ENCODE peak calls at places on chromosome 16, in ten cellular contexts. L, F, A, N, R, S, K, M, C and D are unnamed samples. For H3K4me1, the result is how much of the 10 kb centered on the place peaks cover.

GRCh38 chr16:82580293-82580900 is 46.4 kb upstream of the CDH13 start:
- DNase-seq in C (no peak), K (peak), A (no peak), R (no peak), M (peak), S (peak), F (peak), L (no peak), N (no peak), D (no peak)

GRCh38 chr16:89476379-89476778 is 14.0 kb downstream of the ANKRD11 start:
- DNase-seq in L (no peak), C (no peak), K (peak), M (no peak), R (no peak), A (no peak), N (no peak), F (no peak), S (no peak), D (no peak)

GRCh38 chr16:47311738-47312505 is 148.9 kb downstream of the ITFG1 start:
- DNase-seq in R (peak), M (no peak), F (no peak), S (peak), K (peak), N (no peak), A (no peak), C (no peak), L (no peak), D (no peak)

GRCh38 chr16:82231021-82231787 is 61.2 kb upstream of the MPHOSPH6 start:
- DNase-seq in S (no peak), C (no peak), R (no peak), A (no peak), K (no peak), N (no peak), F (no peak), L (no peak), M (no peak), D (no peak)

GRCh38 chr16:81530296-81530721 is 85.7 kb downstream of the CMIP start:
- DNase-seq in C (no peak), L (no peak), S (no peak), N (no peak), M (no peak), K (no peak), F (no peak), R (no peak), A (no peak), D (peak)

GRCh38 chr16:55367301-55367745 is 43.3 kb downstream of the IRX6 start:
- DNase-seq in L (no peak), K (no peak), F (no peak), C (no peak), R (no peak), S (no peak), M (no peak), A (no peak), N (no peak), D (no peak)

GRCh38 chr16:5516115-5516514 is 418.5 kb upstream of the EEF2KMT start:
- DNase-seq in R (no peak), M (no peak), K (no peak), C (no peak), F (no peak), S (no peak), L (no peak), A (no peak), N (no peak), D (no peak)

GRCh38 chr16:78105517-78105916 is 6.1 kb downstream of the WWOX start:
- DNase-seq in F (no peak), L (no peak), R (no peak), N (no peak), S (peak), A (no peak), M (no peak), K (no peak), C (no peak), D (no peak)

GRCh38 chr16:1990336-1991134 is 765 bp downstream of the SYNGR3 start:
- DNase-seq in L (no peak), S (no peak), C (peak), R (no peak), K (no peak), N (no peak), F (no peak), A (no peak), M (peak), D (peak)

GRCh38 chr16:50160495-50161164 is 7.5 kb downstream of the TENT4B start:
- DNase-seq in C (no peak), A (peak), L (no peak), F (no peak), R (peak), M (no peak), N (no peak), S (no peak), K (no peak), D (no peak)

GRCh38 chr16:66486773-66487579 is 59.9 kb downstream of the BEAN1 start:
- DNase-seq in R (peak), L (peak), A (no peak), F (no peak), C (no peak), S (peak), M (no peak), N (peak), K (peak), D (no peak)

GRCh38 chr16:89159850-89160354 is 11.6 kb upstream of the CDH15 start:
- DNase-seq in C (no peak), L (no peak), K (no peak), R (no peak), F (no peak), S (no peak), N (no peak), A (no peak), M (no peak), D (no peak)

GRCh38 chr16:63702981-63703590 is 1418.8 kb downstream of the CDH11 start:
- DNase-seq in K (no peak), N (no peak), A (no peak), S (no peak), L (no peak), F (no peak), C (no peak), R (no peak), M (peak), D (no peak)

GRCh38 chr16:81945665-81946064 is 65.6 kb downstream of the SDR42E1 start:
- DNase-seq in S (no peak), N (no peak), L (no peak), R (peak), F (no peak), K (no peak), C (no peak), M (no peak), A (no peak), D (no peak)

GRCh38 chr16:12157510-12158093 is 181.1 kb downstream of the SNX29 start:
- DNase-seq in A (no peak), F (no peak), K (no peak), S (no peak), C (no peak), M (peak), L (no peak), R (peak), N (no peak), D (peak)

GRCh38 chr16:30567160-30567990 is 4.1 kb downstream of the ZNF688 start:
- DNase-seq in L (no peak), N (no peak), K (no peak), F (no peak), A (no peak), R (peak), S (no peak), M (no peak), C (no peak), D (no peak)

GRCh38 chr16:58026139-58026704 is 668 bp downstream of the MMP15 start:
- DNase-seq in K (peak), M (no peak), L (peak), S (peak), C (peak), A (peak), R (peak), F (peak), N (peak), D (peak)

GRCh38 chr16:6725634-6726331 is 606.9 kb upstream of the RBFOX1 start:
- DNase-seq in A (no peak), R (no peak), C (no peak), N (no peak), F (no peak), L (no peak), S (no peak), M (no peak), K (no peak), D (no peak)

GRCh38 chr16:17379121-17379571 is 91.6 kb downstream of the XYLT1 start:
- DNase-seq in C (peak), A (peak), M (no peak), L (peak), S (no peak), N (peak), R (peak), K (no peak), F (no peak), D (no peak)

GRCh38 chr16:50195756-50196155 is 42.6 kb downstream of the TENT4B start:
- DNase-seq in F (no peak), M (no peak), A (no peak), K (no peak), R (peak), S (no peak), N (no peak), L (no peak), C (no peak), D (no peak)

GRCh38 chr16:27639588-27640276 is 89.8 kb downstream of the KATNIP start:
- DNase-seq in F (peak), M (peak), C (no peak), R (peak), A (no peak), K (no peak), S (no peak), N (no peak), L (no peak), D (no peak)

GRCh38 chr16:2150418-2151187 is 2.2 kb downstream of the RAB26 start:
- DNase-seq in R (peak), K (no peak), C (peak), N (no peak), L (no peak), S (no peak), A (no peak), M (peak), F (peak), D (peak)

GRCh38 chr16:12971216-12971615 is 69.8 kb downstream of the SHISA9 start:
- DNase-seq in F (peak), A (peak), C (no peak), M (no peak), R (no peak), L (no peak), S (peak), K (no peak), N (no peak), D (no peak)

GRCh38 chr16:80176114-80176513 is 364.7 kb upstream of the DYNLRB2 start:
- DNase-seq in L (no peak), R (no peak), M (no peak), K (no peak), N (no peak), S (no peak), A (no peak), C (no peak), F (no peak), D (no peak)

GRCh38 chr16:74169687-74170522 is 126.7 kb upstream of the PSMD7 start:
- DNase-seq in K (no peak), L (no peak), M (no peak), C (no peak), R (peak), N (no peak), S (no peak), A (no peak), F (no peak), D (no peak)

GRCh38 chr16:80948886-80949502 is 57.7 kb downstream of the CMC2 start:
- DNase-seq in L (peak), F (no peak), M (peak), R (peak), N (no peak), A (no peak), C (peak), K (no peak), S (peak), D (peak)

GRCh38 chr16:2090819-2091721 is 43.3 kb downstream of the TSC2 start:
- DNase-seq in F (no peak), L (no peak), M (no peak), S (peak), C (peak), R (no peak), A (peak), K (peak), N (no peak), D (no peak)

DNA sequence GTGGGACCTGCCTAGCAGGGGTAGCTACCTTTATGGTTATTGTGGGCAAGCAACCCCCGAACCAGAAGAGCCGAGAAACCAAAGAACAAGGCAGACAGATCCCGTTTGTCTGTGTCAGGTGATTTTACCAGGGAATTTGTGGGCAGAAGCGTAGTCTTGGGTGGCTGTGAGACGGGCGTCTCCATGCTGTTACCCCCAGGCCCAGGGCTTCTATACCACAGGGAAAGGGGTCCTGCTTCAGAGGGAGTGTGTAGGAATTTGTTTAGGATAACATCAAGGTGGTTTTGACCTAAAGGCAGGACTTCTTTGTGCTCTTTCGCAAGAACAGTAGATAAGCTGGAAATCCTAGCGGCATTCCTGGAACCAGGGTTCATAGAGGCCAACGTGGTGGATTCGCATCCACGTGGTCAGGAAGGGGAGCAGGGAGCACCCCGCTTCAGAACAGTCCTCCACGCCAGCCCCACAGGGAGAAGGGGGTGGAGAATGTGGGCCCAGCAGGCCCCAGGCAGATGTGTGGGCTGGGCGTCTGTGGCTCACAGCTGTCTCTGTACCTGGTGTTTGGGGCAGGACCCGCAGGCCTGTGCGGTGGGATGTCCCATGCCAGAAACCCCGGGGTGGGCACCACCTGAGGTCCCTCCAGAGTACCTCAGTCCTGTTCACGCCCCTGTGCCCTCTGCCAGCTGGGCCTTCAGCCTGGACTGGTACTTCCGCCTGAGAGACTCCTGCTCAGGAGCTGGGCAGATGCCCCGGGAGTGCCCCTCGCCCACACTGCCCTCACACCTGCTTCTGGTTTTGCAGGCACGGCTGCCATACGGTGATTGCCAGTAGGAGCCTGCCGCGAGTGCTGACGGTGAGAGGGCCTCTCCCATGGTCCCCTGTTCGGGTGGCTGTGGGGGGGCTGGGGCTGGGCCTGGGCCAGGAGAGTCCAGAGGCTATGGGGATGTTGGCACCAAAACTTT is 4.1 kb downstream of the DECR2 start:
- DNase-seq in R (no peak), C (no peak), K (no peak), A (no peak), M (peak), S (no peak), N (no peak), L (no peak), F (no peak), D (no peak)
- TF ChIP-seq POLR2A in R (no peak), C (no peak), K (no peak), A (no peak), M (peak), S (no peak), N (no peak), L (no peak), F (no peak), D (no peak)

DNA sequence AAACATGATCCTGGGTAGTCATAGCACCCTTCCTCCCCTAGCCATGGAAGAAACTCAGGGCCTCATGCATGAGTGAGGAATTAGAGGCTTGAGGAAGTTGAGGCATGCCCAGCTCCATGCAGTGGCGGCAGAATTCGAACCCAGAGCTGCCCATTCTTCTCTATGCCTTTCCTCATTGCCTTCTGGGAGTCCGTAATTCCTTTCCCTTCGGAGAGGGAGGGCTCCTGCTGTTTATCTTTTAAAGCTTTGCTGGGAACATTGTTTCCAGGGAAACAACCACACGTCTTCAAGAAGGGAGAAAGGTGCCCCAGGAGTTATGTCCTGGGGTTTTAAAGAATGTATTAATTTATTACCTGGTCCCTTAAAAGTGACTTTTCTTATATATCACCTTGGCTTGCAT is 8.5 kb downstream of the CRISPLD2 start:
- DNase-seq in A (no peak), C (no peak), N (no peak), K (no peak), L (no peak), F (no peak), R (no peak), M (no peak), S (no peak), D (no peak)
- H3K4me1 ChIP-seq in A (under half), C (half or more), N (half or more), K (under half), L (under half), F (under half), R (under half), M (under half), S (under half), D (half or more)

DNA sequence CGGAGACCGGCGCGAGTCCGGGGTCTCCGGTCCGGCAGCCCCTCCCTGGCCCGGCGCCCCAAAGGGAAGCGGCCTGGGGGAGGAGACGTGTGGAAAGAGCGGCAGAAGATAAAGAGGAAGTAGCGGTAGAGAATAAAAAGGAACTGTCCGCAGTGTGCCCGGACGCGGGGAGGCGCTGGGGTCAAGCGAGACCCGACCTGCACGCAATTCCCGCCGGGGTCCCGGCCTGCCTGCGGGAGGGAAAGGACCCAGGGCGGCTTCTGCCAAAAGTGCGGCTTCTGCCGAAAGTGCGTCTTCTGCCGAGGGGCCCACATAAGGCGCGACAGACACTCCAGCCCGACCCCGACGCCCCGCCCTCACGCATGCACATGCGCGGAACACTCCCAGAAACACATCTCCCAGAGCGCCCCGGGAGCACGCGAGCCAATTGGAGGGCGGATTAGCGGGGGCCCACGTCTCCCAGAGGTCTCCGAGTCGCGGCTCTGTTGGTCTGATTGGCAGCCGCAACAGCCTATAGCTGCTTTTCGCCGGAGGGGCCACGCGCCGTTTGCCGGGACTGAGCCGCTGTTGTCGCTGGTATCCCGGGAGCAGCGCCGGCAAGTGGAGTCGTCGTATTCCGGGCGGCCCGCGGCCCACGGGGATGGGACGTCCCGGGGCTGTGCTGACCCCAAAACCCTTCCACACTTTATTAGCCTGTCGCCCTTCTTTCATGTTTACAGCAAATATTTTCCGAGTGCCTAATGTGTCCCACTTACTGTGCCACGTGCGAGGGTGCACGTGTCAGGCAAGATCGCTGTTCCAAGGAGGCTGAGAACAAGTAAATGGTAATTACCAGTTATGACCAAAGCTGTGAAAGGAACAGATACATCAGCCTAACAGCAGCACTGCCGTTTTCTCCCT is 8.0 kb upstream of the MEFV start:
- DNase-seq in A (peak), R (peak), M (peak), N (peak), K (peak), F (peak), S (peak), C (peak), L (peak), D (peak)
- TF ChIP-seq POLR2A in A (peak), R (peak), M (peak), N (peak), K (peak), F (peak), S (peak), C (peak), L (peak), D (peak)

GRCh38 chr16:68270353-68270752 is 6.0 kb downstream of the SLC7A6 start:
- DNase-seq in C (no peak), S (no peak), K (no peak), R (no peak), F (no peak), L (no peak), A (no peak), M (no peak), N (no peak), D (no peak)
- H3K4me1 ChIP-seq in C (under half), S (half or more), K (half or more), R (under half), F (under half), L (under half), A (under half), M (half or more), N (under half), D (half or more)

GRCh38 chr16:67775273-67775672 is 31.1 kb downstream of the RANBP10 start:
- DNase-seq in L (no peak), F (no peak), R (no peak), M (no peak), K (no peak), A (no peak), C (no peak), N (no peak), S (no peak), D (no peak)
- TF ChIP-seq POLR2A in L (no peak), F (no peak), R (no peak), M (no peak), K (no peak), A (no peak), C (no peak), N (no peak), S (no peak), D (no peak)

GRCh38 chr16:86576591-86577313 is 1.6 kb upstream of the FOXL1 start:
- DNase-seq in A (no peak), R (no peak), C (no peak), N (no peak), S (no peak), F (no peak), K (no peak), L (no peak), M (no peak), D (no peak)
- H3K4me1 ChIP-seq in A (under half), R (under half), C (under half), N (under half), S (under half), F (under half), K (under half), L (under half), M (under half), D (under half)

DNA sequence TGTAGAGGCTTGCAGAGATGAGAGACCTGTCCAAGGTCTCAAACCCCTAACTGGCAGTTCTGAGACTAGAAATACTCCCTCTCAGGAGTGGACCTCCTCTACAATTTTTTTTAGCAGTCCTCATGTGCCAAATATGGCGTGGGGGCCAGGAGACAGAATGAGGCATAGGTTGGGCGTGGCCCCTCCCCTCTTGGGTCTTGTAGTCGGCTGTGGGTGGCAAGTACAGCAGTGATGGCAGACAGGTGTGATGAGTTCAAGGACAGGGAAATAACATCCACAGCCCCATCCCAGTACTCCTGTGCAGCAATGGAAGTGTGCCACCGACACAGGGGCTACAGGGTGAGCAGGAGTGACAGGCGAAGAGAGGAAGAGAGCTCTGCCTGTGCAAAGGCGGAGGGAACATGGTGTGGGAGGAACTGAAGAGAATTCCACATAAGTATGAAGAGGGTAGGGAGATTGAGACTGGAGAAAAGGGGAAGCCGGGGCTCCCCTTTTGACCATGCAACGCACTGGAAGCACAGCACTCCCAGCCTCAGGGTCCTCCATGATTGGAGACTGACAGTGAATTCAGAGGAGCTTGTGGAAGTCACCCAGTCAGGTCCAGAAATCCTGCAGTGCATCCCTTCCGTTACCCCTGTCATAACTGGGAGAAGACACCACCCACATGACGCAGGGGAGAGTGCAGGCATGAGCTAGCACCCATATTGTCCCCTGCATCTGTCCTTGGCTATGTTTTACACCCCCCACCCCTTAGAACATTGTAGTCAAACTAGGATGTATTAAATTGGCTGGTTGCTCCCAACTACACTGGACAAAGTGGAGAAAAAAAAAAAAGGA is 14.8 kb upstream of the CETP start:
- DNase-seq in N (peak), L (no peak), A (no peak), F (no peak), S (no peak), K (no peak), R (no peak), C (peak), M (no peak), D (no peak)
- TF ChIP-seq POLR2A in N (no peak), L (no peak), A (no peak), F (no peak), S (no peak), K (no peak), R (no peak), C (peak), M (peak), D (no peak)